ENCODE peak calls at places on chromosome 1, in eight cellular contexts. H is Caco-2; R is CD8-positive, alpha-beta T cell; P is CD4-positive, alpha-beta T cell; I is lung; B is colonic mucosa; K is astrocyte of the spinal cord; N is bronchial epithelial cell. Y is an unnamed sample.

GRCh38 chr1:8259498-8260290 is 58.2 kb upstream of the SLC45A1 start:
- DNase-seq in H (peak), R (no peak), P (no peak), I (peak), B (peak), K (peak), N (peak), Y (no peak)

GRCh38 chr1:150544204-150544603 is 5.0 kb upstream of the ADAMTSL4 start:
- DNase-seq in H (no peak), R (no peak), P (no peak), I (no peak), B (no peak), K (no peak), N (no peak), Y (no peak)

GRCh38 chr1:57704231-57704630 is 280.4 kb upstream of the DAB1 start:
- DNase-seq in H (no peak), R (no peak), P (no peak), I (no peak), B (no peak), K (no peak), N (no peak), Y (no peak)

GRCh38 chr1:19974822-19975416 is 4.5 kb downstream of the PLA2G2A start:
- DNase-seq in H (peak), R (no peak), P (no peak), I (peak), B (peak), K (peak), N (peak), Y (no peak)

GRCh38 chr1:63746129-63746864 is 27.5 kb upstream of the ROR1 start:
- DNase-seq in H (no peak), R (no peak), P (no peak), I (no peak), B (no peak), K (peak), N (peak), Y (no peak)

GRCh38 chr1:33007190-33008050 is 29.3 kb downstream of the AK2 start:
- DNase-seq in H (peak), R (no peak), P (no peak), I (peak), B (no peak), K (peak), N (peak), Y (no peak)

GRCh38 chr1:225737179-225737578 is 40.4 kb upstream of the SRP9 start:
- DNase-seq in H (no peak), R (no peak), P (no peak), I (no peak), B (peak), K (peak), N (peak), Y (no peak)

GRCh38 chr1:36882536-36883285 is 151.6 kb downstream of the GRIK3 start:
- DNase-seq in H (no peak), R (no peak), P (no peak), I (peak), B (peak), K (no peak), N (no peak), Y (peak)

GRCh38 chr1:38029725-38030511 is 16.7 kb downstream of the POU3F1 start:
- DNase-seq in H (no peak), R (no peak), P (no peak), I (no peak), B (no peak), K (peak), N (peak), Y (no peak)

GRCh38 chr1:208081972-208082371 is 162.2 kb downstream of the PLXNA2 start:
- DNase-seq in H (no peak), R (no peak), P (no peak), I (no peak), B (no peak), K (peak), N (no peak), Y (no peak)
- TF ChIP-seq CTCF in H (no peak), R (no peak), P (no peak), I (no peak), B (no peak), K (peak), N (no peak), Y (peak)

GRCh38 chr1:24896176-24896575 is 33.9 kb downstream of the RUNX3 start:
- DNase-seq in H (no peak), R (no peak), P (no peak), I (no peak), B (peak), K (no peak), N (no peak), Y (peak)

GRCh38 chr1:24896596-24897262 is 33.3 kb downstream of the RUNX3 start:
- DNase-seq in H (no peak), R (no peak), P (no peak), I (no peak), B (peak), K (no peak), N (no peak), Y (peak)

GRCh38 chr1:24897263-24898151 is 32.6 kb downstream of the RUNX3 start:
- DNase-seq in H (no peak), R (no peak), P (no peak), I (no peak), B (peak), K (no peak), N (no peak), Y (peak)

GRCh38 chr1:24894002-24894401 is 36.1 kb downstream of the RUNX3 start:
- DNase-seq in H (no peak), R (no peak), P (no peak), I (no peak), B (no peak), K (no peak), N (no peak), Y (no peak)

DNA sequence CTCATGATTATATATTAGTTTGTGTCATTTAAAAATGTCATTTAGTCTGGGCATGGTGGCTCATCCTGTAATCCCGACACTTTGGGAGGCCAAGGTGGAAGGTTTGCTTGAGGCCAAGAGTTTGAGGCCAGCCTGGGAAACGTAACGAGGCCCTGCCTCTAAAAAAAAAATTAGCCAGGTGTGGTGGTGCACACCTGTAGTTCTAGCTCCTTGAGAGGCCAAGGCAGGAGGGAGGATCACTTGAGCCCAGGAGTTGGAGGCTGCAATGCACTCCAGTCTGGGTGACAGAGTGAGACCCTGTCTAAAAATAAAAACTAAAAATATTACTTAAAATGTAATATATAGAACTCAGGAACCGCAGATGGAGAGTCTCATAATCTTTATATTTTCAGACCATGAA is 34.6 kb downstream of the RUNX3 start:
- DNase-seq in H (no peak), R (no peak), P (no peak), I (no peak), B (no peak), K (no peak), N (no peak), Y (no peak)
- TF ChIP-seq CTCF in H (no peak), R (no peak), P (no peak), I (no peak), B (no peak), K (no peak), N (no peak), Y (no peak)

DNA sequence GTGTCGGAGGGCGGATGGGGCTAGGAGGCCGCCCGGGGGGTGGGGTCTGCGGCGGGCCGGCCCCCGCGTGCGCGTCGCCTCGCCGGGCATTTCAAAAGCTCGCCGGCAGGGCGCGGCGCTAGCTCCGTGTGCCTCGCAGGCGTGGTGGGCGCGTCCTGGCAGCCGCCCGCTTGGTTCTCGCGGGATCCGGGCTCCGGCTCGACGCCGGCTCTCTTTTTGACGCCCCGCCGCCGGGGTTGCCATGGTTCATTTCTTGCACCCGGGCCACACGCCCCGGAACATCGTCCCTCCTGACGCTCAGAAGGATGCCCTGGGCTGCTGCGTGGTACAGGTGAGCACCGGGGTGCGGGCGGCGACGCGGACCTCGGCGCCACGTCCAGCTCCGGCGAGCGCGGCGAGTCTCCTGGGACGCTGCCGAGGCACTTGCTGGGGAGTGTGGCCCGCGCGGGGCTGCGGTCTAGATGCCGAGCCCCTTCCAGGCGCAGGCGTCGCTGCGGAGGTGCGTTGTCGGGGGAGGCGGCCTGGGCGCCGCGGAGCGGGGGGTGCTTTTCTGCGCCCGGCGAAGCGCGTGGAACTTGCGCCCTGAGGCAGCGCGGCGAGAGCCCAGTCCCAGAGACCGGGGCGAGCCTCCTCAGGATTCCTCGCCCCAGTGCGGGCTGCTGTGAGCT is at the start of gene ZYG11A:
- DNase-seq in H (peak), R (peak), P (peak), I (peak), B (peak), K (peak), N (peak), Y (peak)
- TF ChIP-seq CTCF in H (peak), R (peak), P (peak), I (no peak), B (no peak), K (peak), N (peak), Y (peak)

DNA sequence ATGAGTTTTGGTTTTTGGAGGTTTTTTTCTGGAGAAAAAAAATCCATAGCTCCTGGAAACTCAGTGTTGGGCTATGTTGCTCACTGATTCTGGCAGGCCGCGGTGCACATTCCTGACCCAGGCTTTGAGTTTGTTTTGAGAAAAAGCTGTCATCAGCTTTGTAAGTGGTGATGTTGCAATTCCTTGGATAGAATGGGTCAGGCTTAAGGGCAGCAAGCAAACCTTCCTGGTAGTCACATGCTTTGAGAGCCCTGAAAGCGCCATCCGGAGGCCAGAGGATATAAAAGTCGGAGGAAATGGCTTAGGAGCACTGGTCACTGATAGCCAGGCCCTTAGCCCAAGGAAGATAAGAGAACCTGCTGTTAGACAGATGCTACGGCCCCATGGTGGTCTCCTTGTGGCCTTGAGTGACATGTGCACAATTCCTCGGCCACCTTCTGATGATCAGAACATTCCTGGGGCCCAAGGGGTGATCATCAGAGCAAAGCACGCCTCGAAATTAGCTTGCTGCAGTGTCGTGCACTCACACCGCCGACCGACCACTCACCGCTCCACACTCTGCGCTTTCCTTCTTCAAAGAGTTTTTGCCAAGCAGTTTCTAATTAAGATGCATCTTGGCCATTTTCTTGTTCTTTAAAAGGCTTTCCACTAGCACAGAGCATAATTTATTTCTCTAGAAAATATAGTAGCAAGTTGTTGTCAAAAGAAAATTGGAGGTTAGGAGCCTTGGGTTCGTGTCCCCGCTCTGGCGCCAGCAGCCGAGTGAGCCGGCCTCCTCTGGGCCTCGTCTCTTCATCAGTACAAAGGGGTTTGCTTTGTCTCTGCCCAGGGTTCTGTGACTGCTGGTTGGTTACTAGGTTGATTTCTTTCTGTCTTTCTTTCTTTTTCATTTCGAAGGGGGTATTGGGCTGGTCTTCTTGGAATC is 78.7 kb downstream of the MAN1C1 start:
- DNase-seq in H (peak), R (no peak), P (no peak), I (peak), B (peak), K (peak), N (peak), Y (no peak)
- TF ChIP-seq CTCF in H (no peak), R (no peak), P (no peak), I (no peak), B (no peak), K (peak), N (peak), Y (no peak)